ENCODE peak calls at places on chromosomes 6 and 20, in eight cellular contexts. P is HFFc6; L is OCI-LY7; A is germinal center; Q is A549; D is stimulated activated CD4-positive, alpha-beta T cell treated with anti-CD3 and anti-CD28 coated beads, Interleukin-15, amount 100 ng/mL, for 48 hours; C is heart left ventricle; O is SJCRH30. Y is an unnamed sample.

GRCh38 chr6:129498950-129499870 is 210.8 kb downstream of the ARHGAP18 start:
- DNase-seq in P (peak), C (no peak), L (peak), Q (peak), A (peak), D (no peak), O (no peak), Y (peak)

GRCh38 chr6:84353459-84354423 is 126.3 kb upstream of the CEP162 start:
- DNase-seq in L (no peak), C (no peak), D (no peak), Q (no peak), P (no peak), O (no peak), A (no peak), Y (no peak)

GRCh38 chr20:64265201-64265600 is 9.7 kb downstream of the PCMTD2 start:
- DNase-seq in O (no peak), D (no peak), P (no peak), L (no peak), C (no peak), Q (no peak), A (no peak), Y (no peak)

GRCh38 chr6:16999486-17000436 is 102.1 kb upstream of the STMND1 start:
- DNase-seq in C (no peak), P (peak), A (no peak), L (no peak), D (no peak), Q (no peak), O (no peak), Y (peak)

GRCh38 chr6:39707962-39708683 is 17.1 kb downstream of the KIF6 start:
- DNase-seq in P (no peak), L (no peak), O (no peak), Q (no peak), A (no peak), C (no peak), D (no peak), Y (peak)

GRCh38 chr20:62523473-62524203 is 47.8 kb upstream of the GATA5 start:
- DNase-seq in C (no peak), L (no peak), D (peak), Q (no peak), O (peak), P (no peak), A (no peak), Y (no peak)

GRCh38 chr20:19433371-19434316 is 221.2 kb downstream of the SLC24A3 start:
- DNase-seq in O (no peak), A (peak), C (no peak), D (no peak), Q (no peak), L (no peak), P (peak), Y (no peak)

GRCh38 chr6:16331328-16332174 is 93.2 kb downstream of the GMPR start:
- DNase-seq in L (peak), P (peak), Q (peak), A (peak), C (peak), O (peak), D (peak), Y (peak)

GRCh38 chr6:52233975-52234823 is 10.1 kb downstream of the IL17F start:
- DNase-seq in D (peak), L (peak), A (no peak), C (no peak), Q (peak), O (peak), P (peak), Y (peak)

GRCh38 chr6:97462944-97463343 is 179.9 kb upstream of the MMS22L start:
- DNase-seq in Q (no peak), C (no peak), O (no peak), P (no peak), L (no peak), D (no peak), A (no peak), Y (no peak)

GRCh38 chr6:40427196-40427595 is 160.0 kb downstream of the LRFN2 start:
- DNase-seq in A (no peak), L (no peak), C (no peak), P (no peak), O (no peak), Q (no peak), D (no peak), Y (no peak)

GRCh38 chr6:35754452-35755321 is 17.9 kb downstream of the ARMC12 start:
- DNase-seq in Q (no peak), C (no peak), A (no peak), L (no peak), O (no peak), D (no peak), P (no peak), Y (peak)

GRCh38 chr6:18147160-18147559 is 7.7 kb downstream of the TPMT start:
- DNase-seq in O (no peak), Q (no peak), A (no peak), D (no peak), C (no peak), P (peak), L (no peak), Y (peak)

GRCh38 chr6:79005024-79005423 is 73.0 kb downstream of the PHIP start:
- DNase-seq in A (no peak), D (no peak), O (no peak), Q (no peak), L (no peak), P (no peak), C (no peak), Y (no peak)

GRCh38 chr20:48489656-48490055 is 338.1 kb downstream of the PREX1 start:
- DNase-seq in O (peak), Q (no peak), D (no peak), L (no peak), C (no peak), A (no peak), P (no peak), Y (no peak)

GRCh38 chr20:47857994-47858557 is 72.8 kb upstream of the SULF2 start:
- DNase-seq in L (no peak), P (no peak), C (peak), O (peak), Q (no peak), A (no peak), D (no peak), Y (peak)

GRCh38 chr6:26270903-26271639 is 93.9 kb upstream of the BTN3A2 start:
- DNase-seq in D (no peak), P (peak), A (peak), L (peak), O (no peak), C (peak), Q (no peak), Y (peak)

GRCh38 chr6:54629132-54629531 is 217.4 kb upstream of the FAM83B start:
- DNase-seq in Q (no peak), O (no peak), C (no peak), D (no peak), P (no peak), A (no peak), L (no peak), Y (no peak)

GRCh38 chr6:24935753-24936152 is at the start of gene RIPOR2:
- DNase-seq in L (peak), D (no peak), C (peak), Q (no peak), A (peak), O (no peak), P (no peak), Y (no peak)

GRCh38 chr6:158647501-158647900 is 2.4 kb upstream of the SYTL3 start:
- DNase-seq in O (no peak), L (no peak), C (no peak), P (no peak), Q (no peak), D (no peak), A (no peak), Y (no peak)

GRCh38 chr6:3664641-3665041 is 86.9 kb downstream of the PXDC1 start:
- DNase-seq in C (no peak), A (no peak), O (no peak), Q (no peak), D (no peak), L (no peak), P (no peak), Y (peak)

GRCh38 chr6:139765825-139766285 is 391.4 kb upstream of the CITED2 start:
- DNase-seq in C (no peak), L (no peak), O (no peak), Q (peak), P (peak), D (no peak), A (no peak), Y (peak)

GRCh38 chr6:49070411-49070810 is 392.6 kb downstream of the MMUT start:
- DNase-seq in L (no peak), P (no peak), C (no peak), O (peak), Q (no peak), D (no peak), A (no peak), Y (no peak)

GRCh38 chr6:32431142-32431541 is 8.5 kb upstream of the HLA-DRA start:
- DNase-seq in D (no peak), O (no peak), A (no peak), C (no peak), L (no peak), Q (no peak), P (no peak), Y (no peak)

GRCh38 chr6:105920071-105920470 is 166.1 kb upstream of the PRDM1 start:
- DNase-seq in C (no peak), P (no peak), A (no peak), Q (no peak), L (no peak), O (no peak), D (no peak), Y (peak)

GRCh38 chr20:49603209-49603627 is 35.3 kb upstream of the PTGIS start:
- DNase-seq in O (peak), L (peak), C (no peak), D (no peak), Q (no peak), A (no peak), P (peak), Y (no peak)

GRCh38 chr6:116090251-116090650 is 10.4 kb upstream of the NT5DC1 start:
- DNase-seq in C (no peak), D (no peak), L (no peak), A (no peak), Q (no peak), P (no peak), O (no peak), Y (no peak)

GRCh38 chr20:46920114-46920513 is 25.5 kb downstream of the EYA2 start:
- DNase-seq in Q (no peak), O (no peak), D (no peak), L (no peak), A (no peak), P (no peak), C (no peak), Y (no peak)

GRCh38 chr6:168746013-168746412 is 305.0 kb downstream of the SMOC2 start:
- DNase-seq in L (no peak), C (no peak), P (no peak), D (no peak), A (no peak), O (no peak), Q (no peak), Y (no peak)

GRCh38 chr6:125798734-125799510 is 8.2 kb downstream of the NCOA7 start:
- DNase-seq in P (no peak), D (no peak), Q (no peak), O (no peak), L (peak), C (no peak), A (peak), Y (no peak)

GRCh38 chr6:33983109-33983475 is 162.8 kb downstream of the GRM4 start:
- DNase-seq in L (no peak), P (no peak), A (no peak), C (no peak), Q (peak), D (no peak), O (no peak), Y (peak)

GRCh38 chr6:54107470-54107869 is 3.8 kb upstream of the MLIP start:
- DNase-seq in O (no peak), A (no peak), C (no peak), Q (no peak), D (no peak), L (no peak), P (no peak), Y (no peak)

GRCh38 chr20:50146732-50147662 is 6.5 kb downstream of the PEDS1 start:
- DNase-seq in A (peak), D (peak), O (peak), P (no peak), L (peak), Q (no peak), C (peak), Y (peak)

GRCh38 chr6:167893416-167893815 is 66.7 kb downstream of the AFDN start:
- DNase-seq in L (no peak), C (no peak), Q (no peak), D (no peak), O (no peak), P (peak), A (no peak), Y (peak)

GRCh38 chr6:43814865-43815264 is 44.9 kb downstream of the VEGFA start:
- DNase-seq in C (no peak), D (no peak), A (no peak), O (no peak), Q (no peak), P (no peak), L (no peak), Y (no peak)

GRCh38 chr6:156190270-156190669 is 586.9 kb upstream of the ARID1B start:
- DNase-seq in Q (no peak), P (no peak), L (no peak), O (no peak), C (no peak), D (no peak), A (no peak), Y (no peak)

Y was measured in renal cortical epithelial cell.